ENCODE peak calls at places on chromosome 14, in six cellular contexts. G is neuronal stem cell, P is IMR-90, R is HCT116, V is trophoblast cell, F is body of pancreas. I is an unnamed sample. For H3K4me1 and H3K27me3, the result is how much of the 10 kb centered on the place peaks cover.

GRCh38 chr14:35378638-35379568 is 25.6 kb downstream of the NFKBIA start:
- DNase-seq in G (no peak), P (no peak), R (no peak), V (no peak), F (no peak), I (peak)

GRCh38 chr14:35818346-35819115 is 7.6 kb upstream of the BRMS1L start:
- DNase-seq in G (no peak), P (peak), R (no peak), V (peak), F (peak), I (no peak)

GRCh38 chr14:78598046-78598652 is 428.0 kb downstream of the NRXN3 start:
- DNase-seq in G (peak), P (peak), R (peak), V (peak), F (peak), I (no peak)

GRCh38 chr14:68146812-68147211 is 327.2 kb downstream of the RAD51B start:
- DNase-seq in G (no peak), P (peak), R (peak), V (peak), F (no peak), I (no peak)

GRCh38 chr14:90704362-90705051 is 111.7 kb downstream of the TTC7B start:
- DNase-seq in G (no peak), P (peak), R (no peak), V (peak), F (no peak), I (no peak)

GRCh38 chr14:93028724-93029076 is 87.0 kb downstream of the ITPK1 start:
- DNase-seq in G (no peak), P (no peak), R (no peak), V (no peak), F (no peak), I (no peak)

GRCh38 chr14:23095196-23096108 is at the start of gene C14orf119:
- DNase-seq in G (peak), P (peak), R (peak), V (peak), F (peak), I (peak)

GRCh38 chr14:85856430-85856829 is 326.5 kb downstream of the FLRT2 start:
- DNase-seq in G (no peak), P (no peak), R (no peak), V (no peak), F (no peak), I (no peak)

GRCh38 chr14:78997811-78998210 is 827.6 kb downstream of the NRXN3 start:
- DNase-seq in G (no peak), P (peak), R (no peak), V (no peak), F (peak), I (no peak)

GRCh38 chr14:67425603-67426002 is 13.6 kb upstream of the PLEK2 start:
- DNase-seq in G (no peak), P (no peak), R (no peak), V (no peak), F (no peak), I (no peak)

GRCh38 chr14:55470025-55470424 is 29.6 kb upstream of the TBPL2 start:
- DNase-seq in G (no peak), P (no peak), R (no peak), V (no peak), F (no peak), I (no peak)

GRCh38 chr14:61296707-61297502 is 15.8 kb upstream of the TMEM30B start:
- DNase-seq in G (no peak), P (peak), R (peak), V (no peak), F (no peak), I (no peak)

GRCh38 chr14:68033533-68033932 is 214.0 kb downstream of the RAD51B start:
- DNase-seq in G (no peak), P (no peak), R (no peak), V (no peak), F (no peak), I (no peak)

GRCh38 chr14:106875503-106875902 is 1349.1 kb downstream of the TMEM121 start:
- DNase-seq in G (no peak), P (no peak), R (no peak), V (no peak), F (peak), I (no peak)

GRCh38 chr14:35202195-35202594 is 79.8 kb downstream of the PRORP start:
- DNase-seq in G (no peak), P (no peak), R (no peak), V (no peak), F (no peak), I (no peak)

GRCh38 chr14:58882577-58883018 is 244.8 kb downstream of the DACT1 start:
- DNase-seq in G (no peak), P (peak), R (no peak), V (no peak), F (no peak), I (no peak)

GRCh38 chr14:98580131-98580678 is 691.8 kb downstream of the BCL11B start:
- DNase-seq in G (no peak), P (no peak), R (no peak), V (no peak), F (no peak), I (no peak)

GRCh38 chr14:25431211-25432076 is 381.5 kb upstream of the STXBP6 start:
- DNase-seq in G (peak), P (no peak), R (no peak), V (no peak), F (peak), I (no peak)

GRCh38 chr14:25430808-25431207 is 380.9 kb upstream of the STXBP6 start:
- DNase-seq in G (no peak), P (no peak), R (no peak), V (no peak), F (no peak), I (no peak)
- H3K4me1 ChIP-seq in G (under half), P (under half), R (under half), V (under half), F (under half), I (under half)

GRCh38 chr14:33957299-33957698 is 6.4 kb upstream of the EGLN3 start:
- DNase-seq in G (no peak), P (no peak), R (no peak), V (no peak), F (no peak), I (no peak)
- H3K27me3 ChIP-seq in G (under half), P (under half), R (under half), V (under half), F (under half), I (under half)

GRCh38 chr14:20657216-20658211 is 16.0 kb upstream of the OR6S1 start:
- DNase-seq in G (no peak), P (peak), R (peak), V (peak), F (no peak), I (no peak)

GRCh38 chr14:20659813-20660395 is 18.4 kb upstream of the OR6S1 start:
- DNase-seq in G (no peak), P (no peak), R (no peak), V (no peak), F (no peak), I (no peak)

GRCh38 chr14:20655851-20656250 is 14.4 kb upstream of the OR6S1 start:
- DNase-seq in G (no peak), P (no peak), R (no peak), V (no peak), F (no peak), I (no peak)

GRCh38 chr14:20656274-20656673 is 14.8 kb upstream of the OR6S1 start:
- DNase-seq in G (no peak), P (no peak), R (no peak), V (no peak), F (no peak), I (no peak)

GRCh38 chr14:20658246-20658645 is 16.8 kb upstream of the OR6S1 start:
- DNase-seq in G (no peak), P (no peak), R (no peak), V (no peak), F (no peak), I (no peak)
- H3K4me1 ChIP-seq in G (under half), P (under half), R (under half), V (under half), F (under half), I (under half)

DNA sequence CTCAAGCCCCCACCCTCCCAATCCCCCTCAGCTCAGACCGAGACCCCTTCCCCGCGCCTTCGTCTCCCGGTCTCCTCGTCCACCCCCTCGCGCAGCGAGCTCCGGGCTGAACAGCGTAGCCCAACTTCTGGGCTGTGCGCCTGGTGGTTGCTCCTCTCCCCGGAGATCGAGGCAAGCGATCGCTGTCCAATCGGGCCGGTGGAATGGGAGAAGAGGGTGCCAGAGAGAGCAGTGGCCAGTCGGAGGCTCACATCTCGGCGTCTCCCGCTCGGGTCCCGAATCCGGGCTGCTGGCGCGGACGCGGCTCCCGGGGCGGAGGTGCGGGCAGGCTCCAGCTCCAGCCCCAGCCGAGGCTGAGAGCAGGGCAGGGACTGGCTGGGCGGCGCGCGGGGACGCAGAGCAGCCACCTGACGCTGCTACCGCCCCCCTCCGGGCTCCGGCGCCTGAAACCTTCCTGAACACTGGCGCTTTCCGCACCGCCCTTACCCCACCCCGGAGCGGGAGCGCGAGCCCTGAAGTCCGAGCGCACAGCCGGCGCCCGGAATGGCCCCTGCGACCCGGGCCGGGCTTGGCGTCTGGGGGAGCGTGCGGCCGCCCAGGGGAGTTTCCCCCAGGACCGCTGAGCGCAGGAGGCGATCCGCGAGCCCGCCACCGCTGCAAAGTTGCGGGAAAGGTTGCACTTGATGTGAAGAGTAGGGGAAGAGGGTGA is 508 bp upstream of the KCNH5 start:
- DNase-seq in G (peak), P (peak), R (no peak), V (peak), F (peak), I (no peak)
- H3K27me3 ChIP-seq in G (under half), P (under half), R (under half), V (under half), F (under half), I (under half)

DNA sequence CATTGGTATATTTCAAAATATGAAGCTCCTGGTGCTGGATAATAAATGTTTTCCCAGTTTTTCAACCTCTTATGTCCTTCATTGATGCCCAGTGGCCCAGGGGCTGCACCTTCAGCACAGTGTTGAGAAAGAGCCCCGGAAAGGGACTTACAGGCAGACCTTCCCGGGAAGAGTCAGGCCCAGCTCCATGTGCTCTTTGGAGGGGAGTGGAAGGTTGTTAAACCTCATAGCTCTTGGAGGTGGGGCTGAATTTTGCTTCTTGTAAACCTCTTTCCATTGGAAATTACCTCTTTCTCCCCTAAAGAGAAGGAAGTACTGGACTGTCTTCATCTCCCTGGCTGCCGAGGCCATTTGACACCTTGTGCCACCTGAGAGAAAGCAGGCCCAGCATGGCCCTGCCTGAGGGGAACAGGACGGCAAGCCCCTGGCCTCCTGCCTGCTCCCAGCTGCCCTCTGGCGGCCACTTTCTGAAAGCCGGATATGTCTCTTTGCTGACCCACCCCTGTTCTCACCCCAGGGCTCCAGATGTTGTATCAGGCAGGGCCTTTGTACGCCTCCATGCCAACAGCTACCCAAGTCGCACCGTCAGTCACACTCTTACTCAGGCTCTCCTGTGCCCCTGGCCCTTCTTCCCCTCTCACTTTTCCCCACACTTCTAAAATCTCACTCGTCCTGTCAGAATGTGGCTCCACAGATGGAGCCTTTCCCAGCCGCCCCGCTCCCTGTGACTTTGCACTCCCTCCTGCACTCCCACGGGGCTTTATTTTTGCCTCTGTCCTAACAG is 43.0 kb downstream of the EVL start:
- DNase-seq in G (peak), P (peak), R (peak), V (peak), F (peak), I (peak)
- H3K4me1 ChIP-seq in G (under half), P (under half), R (under half), V (under half), F (under half), I (under half)

GRCh38 chr14:70947739-70948138 is 40.5 kb downstream of the PCNX1 start:
- DNase-seq in G (no peak), P (no peak), R (no peak), V (peak), F (no peak), I (no peak)

GRCh38 chr14:70942342-70942706 is 35.1 kb downstream of the PCNX1 start:
- DNase-seq in G (no peak), P (no peak), R (no peak), V (no peak), F (no peak), I (no peak)

GRCh38 chr14:70943838-70944237 is 36.6 kb downstream of the PCNX1 start:
- DNase-seq in G (no peak), P (no peak), R (no peak), V (no peak), F (no peak), I (no peak)
- H3K27me3 ChIP-seq in G (under half), P (under half), R (under half), V (under half), F (under half), I (under half)

I was measured in aorta.